ENCODE peak calls at places on chromosomes 2 and 18, in four cellular contexts. T, J, B and K are unnamed samples.

GRCh38 chr2:23673082-23673481 is 253.8 kb downstream of the ATAD2B start:
- DNase-seq in J (no peak), B (no peak), T (no peak), K (no peak)

GRCh38 chr2:219160186-219161017 is at the start of gene NHEJ1:
- DNase-seq in J (peak; percentile 92), B (peak; percentile 98), T (peak; percentile 90), K (peak; percentile 78)

GRCh38 chr2:65057391-65058052 is 1.3 kb downstream of the CEP68 start:
- DNase-seq in T (peak; percentile 27), J (peak; percentile 60), B (no peak), K (peak; percentile 75)

GRCh38 chr2:235803028-235803427 is 309.2 kb downstream of the AGAP1 start:
- DNase-seq in T (no peak), J (no peak), B (no peak), K (no peak)

GRCh38 chr2:196917802-196918201 is 8.7 kb downstream of the PGAP1 start:
- DNase-seq in B (no peak), T (no peak), J (no peak), K (no peak)

GRCh38 chr2:172425336-172425735 is 2.0 kb upstream of the ITGA6 start:
- DNase-seq in B (no peak), T (no peak), J (no peak), K (no peak)

GRCh38 chr18:12044591-12044990 is 49.1 kb upstream of the ANKRD62 start:
- DNase-seq in B (no peak), J (no peak), T (no peak), K (no peak)

GRCh38 chr2:125172181-125172580 is 1147.1 kb downstream of the CNTNAP5 start:
- DNase-seq in T (no peak), J (no peak), B (no peak), K (no peak)

GRCh38 chr2:37648316-37649011 is 23.0 kb downstream of the CDC42EP3 start:
- DNase-seq in T (no peak), J (no peak), B (no peak), K (peak; percentile 73)

GRCh38 chr2:217978536-217979150 is 24.2 kb downstream of the TNS1 start:
- DNase-seq in J (no peak), B (no peak), T (no peak), K (no peak)

GRCh38 chr2:235545369-235546150 is 51.7 kb downstream of the AGAP1 start:
- DNase-seq in B (no peak), T (no peak), J (no peak), K (no peak)

GRCh38 chr18:45370190-45371010 is 244.9 kb upstream of the SLC14A2 start:
- DNase-seq in B (no peak), J (no peak), T (no peak), K (no peak)

GRCh38 chr2:112600634-112601033 is 16.2 kb downstream of the CHCHD5 start:
- DNase-seq in B (no peak), T (no peak), J (no peak), K (no peak)

GRCh38 chr2:162297925-162298552 is 20.4 kb downstream of the IFIH1 start:
- DNase-seq in T (peak; percentile 83), B (peak; percentile 32), J (peak; percentile 75), K (no peak)

GRCh38 chr2:69798466-69798908 is 31.0 kb upstream of the GMCL1 start:
- DNase-seq in T (no peak), J (no peak), B (no peak), K (no peak)

GRCh38 chr2:186842373-186842772 is 6.6 kb downstream of the ZSWIM2 start:
- DNase-seq in J (no peak), T (no peak), B (no peak), K (no peak)

GRCh38 chr2:206433686-206434085 is 9.6 kb upstream of the ADAM23 start:
- DNase-seq in T (no peak), J (no peak), B (no peak), K (no peak)

GRCh38 chr2:100670232-100670631 is 107.4 kb downstream of the PDCL3 start:
- DNase-seq in J (no peak), B (no peak), T (peak; percentile 46), K (no peak)

GRCh38 chr2:172996387-172996961 is 79.2 kb upstream of the MAP3K20 start:
- DNase-seq in T (no peak), J (no peak), B (no peak), K (no peak)

GRCh38 chr2:47664817-47665216 is 118.1 kb upstream of the MSH6 start:
- DNase-seq in T (no peak), B (no peak), J (peak; percentile 14), K (no peak)

GRCh38 chr2:40431600-40431955 is 20.3 kb downstream of the SLC8A1 start:
- DNase-seq in J (no peak), B (no peak), T (no peak), K (peak; percentile 28)
- TF ChIP-seq GABPA in J (no peak), B (no peak), T (no peak), K (no peak)

DNA sequence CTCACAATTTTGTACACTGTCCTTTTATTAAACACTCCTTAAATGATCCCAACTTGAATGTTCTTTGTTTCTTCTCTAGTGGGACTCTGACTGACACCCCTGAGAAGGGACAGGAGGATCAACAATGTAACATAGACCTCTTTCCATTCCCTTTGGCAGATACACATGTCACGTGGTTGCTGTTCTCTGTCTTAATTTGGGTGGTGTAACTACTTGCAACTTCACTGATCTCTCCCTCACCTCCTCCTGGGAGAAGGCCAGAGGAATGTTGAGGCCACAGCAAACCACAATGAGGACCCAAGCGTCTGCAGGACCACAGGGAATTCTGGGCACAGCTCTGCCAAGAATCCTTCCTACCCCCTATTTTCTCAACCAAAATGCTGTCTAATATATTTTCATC is 205.6 kb downstream of the RTP5 start:
- DNase-seq in J (no peak), T (no peak), B (no peak), K (no peak)
- TF ChIP-seq GABPA in J (no peak), T (no peak), B (no peak), K (no peak)

GRCh38 chr2:111252436-111252835 is 131.7 kb downstream of the BCL2L11 start:
- DNase-seq in B (no peak), J (no peak), T (no peak), K (no peak)
- TF ChIP-seq GABPA in B (no peak), J (no peak), T (no peak), K (no peak)

GRCh38 chr2:7363906-7364305 is 446.7 kb downstream of the RNF144A start:
- DNase-seq in J (peak; percentile 3), B (no peak), T (no peak), K (no peak)
- TF ChIP-seq GABPA in J (no peak), B (no peak), T (no peak), K (no peak)